ENCODE peak calls at places on chromosomes 4 and X, in six cellular contexts. One of them, this sample, is unnamed.

GRCh38 chr4:102640669-102641068 is 120.1 kb downstream of the MANBA start:
- DNase-seq in IMR-90: peak
- DNase-seq in NCI-H1092 treated with DMSO at 0.1 percent for 48 hours: no peak
- DNase-seq in AG04450: peak
- DNase-seq in NCI-H69: no peak
- DNase-seq in stimulated activated CD8-positive, alpha-beta memory T cell treated with anti-CD3 and anti-CD28 coated beads, Interleukin-4, amount 100 ng/mL, for 4 hours: no peak
- DNase-seq in this sample: no peak

GRCh38 chr4:81652069-81652478 is 180.4 kb upstream of the RASGEF1B start:
- DNase-seq in IMR-90: no peak
- DNase-seq in NCI-H1092 treated with DMSO at 0.1 percent for 48 hours: no peak
- DNase-seq in NCI-H69: peak
- DNase-seq in AG04450: no peak
- DNase-seq in stimulated activated CD8-positive, alpha-beta memory T cell treated with anti-CD3 and anti-CD28 coated beads, Interleukin-4, amount 100 ng/mL, for 4 hours: no peak
- DNase-seq in this sample: no peak

GRCh38 chrX:47169726-47170515 is 23.7 kb upstream of the UBA1 start:
- DNase-seq in AG04450: no peak
- DNase-seq in IMR-90: peak
- DNase-seq in NCI-H69: no peak
- DNase-seq in NCI-H1092 treated with DMSO at 0.1 percent for 48 hours: no peak
- DNase-seq in stimulated activated CD8-positive, alpha-beta memory T cell treated with anti-CD3 and anti-CD28 coated beads, Interleukin-4, amount 100 ng/mL, for 4 hours: no peak
- DNase-seq in this sample: no peak

GRCh38 chrX:119030990-119031389 is 41.8 kb upstream of the CT47C1 start:
- DNase-seq in IMR-90: no peak
- DNase-seq in NCI-H69: no peak
- DNase-seq in NCI-H1092 treated with DMSO at 0.1 percent for 48 hours: no peak
- DNase-seq in stimulated activated CD8-positive, alpha-beta memory T cell treated with anti-CD3 and anti-CD28 coated beads, Interleukin-4, amount 100 ng/mL, for 4 hours: no peak
- DNase-seq in AG04450: no peak
- DNase-seq in this sample: no peak

GRCh38 chr4:107619065-107619464 is 101.0 kb downstream of the PAPSS1 start:
- DNase-seq in AG04450: peak
- DNase-seq in IMR-90: peak
- DNase-seq in NCI-H69: peak
- DNase-seq in NCI-H1092 treated with DMSO at 0.1 percent for 48 hours: no peak
- DNase-seq in stimulated activated CD8-positive, alpha-beta memory T cell treated with anti-CD3 and anti-CD28 coated beads, Interleukin-4, amount 100 ng/mL, for 4 hours: no peak
- DNase-seq in this sample: no peak

GRCh38 chr4:182141046-182141445 is 102.2 kb upstream of the TENM3 start:
- DNase-seq in NCI-H1092 treated with DMSO at 0.1 percent for 48 hours: no peak
- DNase-seq in AG04450: no peak
- DNase-seq in stimulated activated CD8-positive, alpha-beta memory T cell treated with anti-CD3 and anti-CD28 coated beads, Interleukin-4, amount 100 ng/mL, for 4 hours: no peak
- DNase-seq in NCI-H69: peak
- DNase-seq in IMR-90: no peak
- DNase-seq in this sample: no peak

GRCh38 chr4:128582319-128582948 is 227.1 kb upstream of the JADE1 start:
- DNase-seq in IMR-90: peak
- DNase-seq in stimulated activated CD8-positive, alpha-beta memory T cell treated with anti-CD3 and anti-CD28 coated beads, Interleukin-4, amount 100 ng/mL, for 4 hours: no peak
- DNase-seq in NCI-H69: no peak
- DNase-seq in AG04450: no peak
- DNase-seq in NCI-H1092 treated with DMSO at 0.1 percent for 48 hours: no peak
- DNase-seq in this sample: no peak

GRCh38 chr4:213971-214370 is 89.7 kb downstream of the ZNF718 start:
- DNase-seq in stimulated activated CD8-positive, alpha-beta memory T cell treated with anti-CD3 and anti-CD28 coated beads, Interleukin-4, amount 100 ng/mL, for 4 hours: no peak
- DNase-seq in AG04450: no peak
- DNase-seq in NCI-H69: no peak
- DNase-seq in IMR-90: no peak
- DNase-seq in NCI-H1092 treated with DMSO at 0.1 percent for 48 hours: no peak
- DNase-seq in this sample: no peak

GRCh38 chrX:13485167-13485566 is 84.2 kb upstream of the EGFL6 start:
- DNase-seq in NCI-H69: no peak
- DNase-seq in IMR-90: no peak
- DNase-seq in AG04450: no peak
- DNase-seq in NCI-H1092 treated with DMSO at 0.1 percent for 48 hours: no peak
- DNase-seq in stimulated activated CD8-positive, alpha-beta memory T cell treated with anti-CD3 and anti-CD28 coated beads, Interleukin-4, amount 100 ng/mL, for 4 hours: no peak
- DNase-seq in this sample: no peak

GRCh38 chr4:78776031-78776728 is at the start of gene BMP2K:
- DNase-seq in stimulated activated CD8-positive, alpha-beta memory T cell treated with anti-CD3 and anti-CD28 coated beads, Interleukin-4, amount 100 ng/mL, for 4 hours: peak
- DNase-seq in AG04450: no peak
- DNase-seq in IMR-90: peak
- DNase-seq in NCI-H69: peak
- DNase-seq in NCI-H1092 treated with DMSO at 0.1 percent for 48 hours: peak
- DNase-seq in this sample: no peak

GRCh38 chr4:183241322-183241640 is 78.8 kb downstream of the CLDN22 start:
- DNase-seq in NCI-H1092 treated with DMSO at 0.1 percent for 48 hours: no peak
- DNase-seq in IMR-90: peak
- DNase-seq in NCI-H69: no peak
- DNase-seq in stimulated activated CD8-positive, alpha-beta memory T cell treated with anti-CD3 and anti-CD28 coated beads, Interleukin-4, amount 100 ng/mL, for 4 hours: no peak
- DNase-seq in AG04450: peak
- DNase-seq in this sample: no peak

GRCh38 chr4:165493359-165493758 is 114.6 kb downstream of the CPE start:
- DNase-seq in AG04450: no peak
- DNase-seq in stimulated activated CD8-positive, alpha-beta memory T cell treated with anti-CD3 and anti-CD28 coated beads, Interleukin-4, amount 100 ng/mL, for 4 hours: no peak
- DNase-seq in NCI-H69: peak
- DNase-seq in NCI-H1092 treated with DMSO at 0.1 percent for 48 hours: no peak
- DNase-seq in IMR-90: peak
- DNase-seq in this sample: peak

GRCh38 chr4:35253331-35253730 is 991.0 kb downstream of the ARAP2 start:
- DNase-seq in NCI-H1092 treated with DMSO at 0.1 percent for 48 hours: no peak
- DNase-seq in stimulated activated CD8-positive, alpha-beta memory T cell treated with anti-CD3 and anti-CD28 coated beads, Interleukin-4, amount 100 ng/mL, for 4 hours: no peak
- DNase-seq in NCI-H69: no peak
- DNase-seq in IMR-90: no peak
- DNase-seq in AG04450: no peak
- DNase-seq in this sample: no peak

GRCh38 chr4:178165909-178166308 is 723.7 kb upstream of the AGA start:
- DNase-seq in AG04450: no peak
- DNase-seq in IMR-90: no peak
- DNase-seq in stimulated activated CD8-positive, alpha-beta memory T cell treated with anti-CD3 and anti-CD28 coated beads, Interleukin-4, amount 100 ng/mL, for 4 hours: no peak
- DNase-seq in NCI-H1092 treated with DMSO at 0.1 percent for 48 hours: no peak
- DNase-seq in NCI-H69: no peak
- DNase-seq in this sample: no peak

GRCh38 chr4:162015090-162015489 is 148.7 kb downstream of the FSTL5 start:
- DNase-seq in IMR-90: peak
- DNase-seq in stimulated activated CD8-positive, alpha-beta memory T cell treated with anti-CD3 and anti-CD28 coated beads, Interleukin-4, amount 100 ng/mL, for 4 hours: no peak
- DNase-seq in NCI-H1092 treated with DMSO at 0.1 percent for 48 hours: no peak
- DNase-seq in NCI-H69: no peak
- DNase-seq in AG04450: no peak
- DNase-seq in this sample: no peak

GRCh38 chrX:67718926-67719325 is 175.1 kb downstream of the AR start:
- DNase-seq in IMR-90: no peak
- DNase-seq in AG04450: no peak
- DNase-seq in NCI-H1092 treated with DMSO at 0.1 percent for 48 hours: no peak
- DNase-seq in stimulated activated CD8-positive, alpha-beta memory T cell treated with anti-CD3 and anti-CD28 coated beads, Interleukin-4, amount 100 ng/mL, for 4 hours: no peak
- DNase-seq in NCI-H69: no peak
- DNase-seq in this sample: no peak

GRCh38 chr4:148112231-148112982 is 329.8 kb downstream of the NR3C2 start:
- DNase-seq in IMR-90: peak
- DNase-seq in stimulated activated CD8-positive, alpha-beta memory T cell treated with anti-CD3 and anti-CD28 coated beads, Interleukin-4, amount 100 ng/mL, for 4 hours: no peak
- DNase-seq in NCI-H69: no peak
- DNase-seq in NCI-H1092 treated with DMSO at 0.1 percent for 48 hours: no peak
- DNase-seq in AG04450: no peak
- DNase-seq in this sample: no peak

GRCh38 chr4:145888393-145888792 is 50.2 kb downstream of the ZNF827 start:
- DNase-seq in stimulated activated CD8-positive, alpha-beta memory T cell treated with anti-CD3 and anti-CD28 coated beads, Interleukin-4, amount 100 ng/mL, for 4 hours: no peak
- DNase-seq in NCI-H1092 treated with DMSO at 0.1 percent for 48 hours: no peak
- DNase-seq in NCI-H69: no peak
- DNase-seq in IMR-90: no peak
- DNase-seq in AG04450: no peak
- DNase-seq in this sample: no peak

GRCh38 chr4:188109157-188109755 is at the start of gene TRIML2:
- DNase-seq in AG04450: no peak
- DNase-seq in NCI-H1092 treated with DMSO at 0.1 percent for 48 hours: no peak
- DNase-seq in NCI-H69: no peak
- DNase-seq in IMR-90: no peak
- DNase-seq in stimulated activated CD8-positive, alpha-beta memory T cell treated with anti-CD3 and anti-CD28 coated beads, Interleukin-4, amount 100 ng/mL, for 4 hours: no peak
- DNase-seq in this sample: no peak

GRCh38 chrX:36867143-36867542 is 141.0 kb upstream of the FAM47C start:
- DNase-seq in AG04450: no peak
- DNase-seq in NCI-H1092 treated with DMSO at 0.1 percent for 48 hours: peak
- DNase-seq in stimulated activated CD8-positive, alpha-beta memory T cell treated with anti-CD3 and anti-CD28 coated beads, Interleukin-4, amount 100 ng/mL, for 4 hours: no peak
- DNase-seq in IMR-90: peak
- DNase-seq in NCI-H69: peak
- DNase-seq in this sample: no peak

GRCh38 chr4:76659103-76659490 is 224.1 kb downstream of the SHROOM3 start:
- DNase-seq in NCI-H1092 treated with DMSO at 0.1 percent for 48 hours: no peak
- DNase-seq in stimulated activated CD8-positive, alpha-beta memory T cell treated with anti-CD3 and anti-CD28 coated beads, Interleukin-4, amount 100 ng/mL, for 4 hours: no peak
- DNase-seq in AG04450: peak
- DNase-seq in IMR-90: peak
- DNase-seq in NCI-H69: peak
- DNase-seq in this sample: no peak

GRCh38 chr4:128630881-128631280 is 178.6 kb upstream of the JADE1 start:
- DNase-seq in NCI-H69: no peak
- DNase-seq in stimulated activated CD8-positive, alpha-beta memory T cell treated with anti-CD3 and anti-CD28 coated beads, Interleukin-4, amount 100 ng/mL, for 4 hours: no peak
- DNase-seq in IMR-90: peak
- DNase-seq in NCI-H1092 treated with DMSO at 0.1 percent for 48 hours: no peak
- DNase-seq in AG04450: no peak
- DNase-seq in this sample: no peak

GRCh38 chr4:1576200-1576960 is 107.7 kb downstream of the FAM53A start:
- DNase-seq in NCI-H69: no peak
- DNase-seq in stimulated activated CD8-positive, alpha-beta memory T cell treated with anti-CD3 and anti-CD28 coated beads, Interleukin-4, amount 100 ng/mL, for 4 hours: no peak
- DNase-seq in AG04450: no peak
- DNase-seq in IMR-90: no peak
- DNase-seq in NCI-H1092 treated with DMSO at 0.1 percent for 48 hours: no peak
- DNase-seq in this sample: no peak

GRCh38 chr4:138275946-138276621 is 33.9 kb upstream of the SLC7A11 start:
- DNase-seq in NCI-H1092 treated with DMSO at 0.1 percent for 48 hours: no peak
- DNase-seq in IMR-90: peak
- DNase-seq in stimulated activated CD8-positive, alpha-beta memory T cell treated with anti-CD3 and anti-CD28 coated beads, Interleukin-4, amount 100 ng/mL, for 4 hours: no peak
- DNase-seq in NCI-H69: no peak
- DNase-seq in AG04450: peak
- DNase-seq in this sample: no peak

GRCh38 chr4:15233626-15234025 is 194.2 kb upstream of the C1QTNF7 start:
- DNase-seq in NCI-H1092 treated with DMSO at 0.1 percent for 48 hours: no peak
- DNase-seq in IMR-90: no peak
- DNase-seq in AG04450: no peak
- DNase-seq in stimulated activated CD8-positive, alpha-beta memory T cell treated with anti-CD3 and anti-CD28 coated beads, Interleukin-4, amount 100 ng/mL, for 4 hours: no peak
- DNase-seq in NCI-H69: no peak
- DNase-seq in this sample: peak

GRCh38 chr4:34644716-34645115 is 1599.6 kb downstream of the ARAP2 start:
- DNase-seq in IMR-90: no peak
- DNase-seq in AG04450: no peak
- DNase-seq in NCI-H1092 treated with DMSO at 0.1 percent for 48 hours: no peak
- DNase-seq in NCI-H69: no peak
- DNase-seq in stimulated activated CD8-positive, alpha-beta memory T cell treated with anti-CD3 and anti-CD28 coated beads, Interleukin-4, amount 100 ng/mL, for 4 hours: no peak
- DNase-seq in this sample: no peak

GRCh38 chr4:103011378-103012025 is 8.0 kb downstream of the SLC9B1 start:
- DNase-seq in NCI-H1092 treated with DMSO at 0.1 percent for 48 hours: no peak
- DNase-seq in AG04450: no peak
- DNase-seq in stimulated activated CD8-positive, alpha-beta memory T cell treated with anti-CD3 and anti-CD28 coated beads, Interleukin-4, amount 100 ng/mL, for 4 hours: no peak
- DNase-seq in IMR-90: peak
- DNase-seq in NCI-H69: no peak
- DNase-seq in this sample: no peak

GRCh38 chrX:3711331-3711917 is 2.0 kb downstream of the PRKX start:
- DNase-seq in NCI-H69: peak
- DNase-seq in NCI-H1092 treated with DMSO at 0.1 percent for 48 hours: no peak
- DNase-seq in stimulated activated CD8-positive, alpha-beta memory T cell treated with anti-CD3 and anti-CD28 coated beads, Interleukin-4, amount 100 ng/mL, for 4 hours: no peak
- DNase-seq in AG04450: no peak
- DNase-seq in IMR-90: no peak
- DNase-seq in this sample: no peak

GRCh38 chr4:18689308-18689915 is 667.9 kb upstream of the LCORL start:
- DNase-seq in NCI-H69: peak
- DNase-seq in stimulated activated CD8-positive, alpha-beta memory T cell treated with anti-CD3 and anti-CD28 coated beads, Interleukin-4, amount 100 ng/mL, for 4 hours: no peak
- DNase-seq in AG04450: peak
- DNase-seq in IMR-90: peak
- DNase-seq in NCI-H1092 treated with DMSO at 0.1 percent for 48 hours: peak
- DNase-seq in this sample: no peak

GRCh38 chr4:86957214-86957613 is 22.4 kb downstream of the AFF1 start:
- DNase-seq in IMR-90: peak
- DNase-seq in NCI-H1092 treated with DMSO at 0.1 percent for 48 hours: no peak
- DNase-seq in stimulated activated CD8-positive, alpha-beta memory T cell treated with anti-CD3 and anti-CD28 coated beads, Interleukin-4, amount 100 ng/mL, for 4 hours: no peak
- DNase-seq in AG04450: no peak
- DNase-seq in NCI-H69: no peak
- DNase-seq in this sample: no peak

GRCh38 chr4:154958621-154959358 is 177.7 kb downstream of the RBM46 start:
- DNase-seq in IMR-90: no peak
- DNase-seq in NCI-H1092 treated with DMSO at 0.1 percent for 48 hours: no peak
- DNase-seq in NCI-H69: no peak
- DNase-seq in stimulated activated CD8-positive, alpha-beta memory T cell treated with anti-CD3 and anti-CD28 coated beads, Interleukin-4, amount 100 ng/mL, for 4 hours: no peak
- DNase-seq in AG04450: no peak
- DNase-seq in this sample: no peak